ENCODE peak calls at places on chromosomes 11 and 22, in five cellular contexts. G is GM23338; X is activated gamma-delta T cell treated with anti-CD3 and anti-CD28 coated beads, Interleukin-2, amount 50 U/mL, for 16 hours; Q is T-helper 17 cell; L is heart right ventricle. Z is an unnamed sample.

GRCh38 chr11:94504689-94505293 is 7.5 kb upstream of the C11orf97 start:
- DNase-seq in L (no peak), X (no peak), Q (no peak), G (peak), Z (no peak)

GRCh38 chr22:25853078-25853477 is 111.1 kb downstream of the MYO18B start:
- DNase-seq in G (no peak), X (no peak), Q (no peak), L (no peak), Z (no peak)

GRCh38 chr11:73270855-73271477 is 1.2 kb upstream of the P2RY6 start:
- DNase-seq in Q (no peak), G (no peak), L (no peak), X (no peak), Z (no peak)

GRCh38 chr22:21444701-21445436 is 22.3 kb upstream of the TMEM191C start:
- DNase-seq in X (no peak), Q (no peak), G (no peak), L (peak), Z (no peak)

GRCh38 chr22:27641049-27641790 is 160.3 kb downstream of the MN1 start:
- DNase-seq in Q (no peak), G (no peak), X (no peak), L (no peak), Z (no peak)

GRCh38 chr11:67498544-67498972 is 6.6 kb downstream of the PITPNM1 start:
- DNase-seq in X (no peak), L (peak), Q (no peak), G (no peak), Z (no peak)

GRCh38 chr11:122085264-122085663 is 30.8 kb downstream of the BLID start:
- DNase-seq in Q (no peak), G (no peak), X (no peak), L (no peak), Z (no peak)

GRCh38 chr11:88175004-88175706 is at the start of gene RAB38:
- DNase-seq in L (peak), X (peak), G (peak), Q (no peak), Z (peak)

GRCh38 chr11:46666516-46666915 is 33.9 kb downstream of the ARHGAP1 start:
- DNase-seq in X (no peak), Q (no peak), L (peak), G (no peak), Z (no peak)

GRCh38 chr11:106644824-106645223 is 373.5 kb downstream of the GUCY1A2 start:
- DNase-seq in L (no peak), G (no peak), X (no peak), Q (no peak), Z (no peak)

GRCh38 chr22:44587004-44587793 is 89.2 kb upstream of the RTL6 start:
- DNase-seq in Q (peak), L (no peak), G (no peak), X (no peak), Z (no peak)

GRCh38 chr11:42410251-42410956 is 901.4 kb upstream of the API5 start:
- DNase-seq in L (no peak), X (no peak), Q (no peak), G (no peak), Z (no peak)

GRCh38 chr22:37352481-37352880 is 70.2 kb downstream of the CYTH4 start:
- DNase-seq in Q (no peak), L (no peak), G (no peak), X (no peak), Z (no peak)

GRCh38 chr11:43735931-43736330 is 55.4 kb downstream of the HSD17B12 start:
- DNase-seq in Q (no peak), L (no peak), G (peak), X (no peak), Z (no peak)

GRCh38 chr22:22210375-22210774 is 34.2 kb upstream of the VPREB1 start:
- DNase-seq in L (no peak), G (no peak), Q (no peak), X (peak), Z (no peak)